ENCODE peak calls at places on chromosomes 11 and 22, in eight cellular contexts. F, N, T, E, Q, J, P and Y are unnamed samples.

GRCh38 chr11:67371549-67372231 is 1.7 kb downstream of the CLCF1 start:
- DNase-seq in F (no peak), N (no peak), T (no peak), E (no peak), Q (no peak), J (no peak), P (no peak), Y (no peak)

GRCh38 chr11:86374586-86374985 is at the start of gene CCDC81:
- DNase-seq in F (no peak), N (peak), T (peak), E (no peak), Q (no peak), J (no peak), P (no peak), Y (peak)

GRCh38 chr22:37244114-37244921 is at the start of gene RAC2:
- DNase-seq in F (peak), N (peak), T (no peak), E (peak), Q (peak), J (no peak), P (no peak), Y (peak)

GRCh38 chr22:45602004-45602733 is 69.5 kb upstream of the ATXN10 start:
- DNase-seq in F (no peak), N (peak), T (no peak), E (no peak), Q (no peak), J (no peak), P (no peak), Y (no peak)

GRCh38 chr22:38718414-38718813 is 12.7 kb downstream of the GTPBP1 start:
- DNase-seq in F (peak), N (peak), T (no peak), E (peak), Q (peak), J (no peak), P (no peak), Y (peak)

GRCh38 chr11:47523491-47524199 is 29.3 kb downstream of the CELF1 start:
- DNase-seq in F (no peak), N (no peak), T (no peak), E (peak), Q (no peak), J (no peak), P (no peak), Y (peak)

GRCh38 chr11:29282088-29282487 is 734.7 kb downstream of the KCNA4 start:
- DNase-seq in F (no peak), N (no peak), T (no peak), E (no peak), Q (no peak), J (no peak), P (peak), Y (peak)

GRCh38 chr11:63536669-63537292 is at the start of gene PLAAT4:
- DNase-seq in F (peak), N (no peak), T (no peak), E (no peak), Q (no peak), J (peak), P (no peak), Y (peak)

GRCh38 chr11:77470971-77471370 is 2.9 kb downstream of the PAK1 start:
- DNase-seq in F (no peak), N (no peak), T (no peak), E (no peak), Q (no peak), J (no peak), P (no peak), Y (no peak)

GRCh38 chr11:46120711-46121327 is 435 bp downstream of the PHF21A start:
- DNase-seq in F (peak), N (no peak), T (no peak), E (peak), Q (peak), J (peak), P (peak), Y (peak)

GRCh38 chr11:2217211-2218081 is 45.8 kb upstream of the TH start:
- DNase-seq in F (no peak), N (no peak), T (no peak), E (peak), Q (peak), J (peak), P (no peak), Y (no peak)

GRCh38 chr22:31566484-31566883 is 70.1 kb downstream of the SFI1 start:
- DNase-seq in F (no peak), N (no peak), T (no peak), E (no peak), Q (no peak), J (no peak), P (no peak), Y (no peak)

GRCh38 chr11:101129203-101129943 is at the start of gene PGR:
- DNase-seq in F (peak), N (peak), T (no peak), E (peak), Q (peak), J (no peak), P (no peak), Y (peak)

GRCh38 chr11:73399159-73400090 is 23.2 kb downstream of the RELT start:
- DNase-seq in F (no peak), N (no peak), T (no peak), E (no peak), Q (no peak), J (no peak), P (no peak), Y (peak)

GRCh38 chr11:76782526-76783293 is 446 bp upstream of the TSKU start:
- DNase-seq in F (peak), N (peak), T (peak), E (peak), Q (peak), J (peak), P (peak), Y (peak)

GRCh38 chr11:113668255-113668654 is 37.9 kb downstream of the TMPRSS5 start:
- DNase-seq in F (no peak), N (no peak), T (no peak), E (no peak), Q (no peak), J (no peak), P (no peak), Y (no peak)

GRCh38 chr11:69983897-69984438 is 94.1 kb upstream of the ANO1 start:
- DNase-seq in F (no peak), N (peak), T (no peak), E (no peak), Q (no peak), J (no peak), P (no peak), Y (no peak)
- H3K4me3 ChIP-seq in F (no peak), N (no peak), T (peak), E (no peak), Q (no peak), J (no peak), P (no peak), Y (no peak)

DNA sequence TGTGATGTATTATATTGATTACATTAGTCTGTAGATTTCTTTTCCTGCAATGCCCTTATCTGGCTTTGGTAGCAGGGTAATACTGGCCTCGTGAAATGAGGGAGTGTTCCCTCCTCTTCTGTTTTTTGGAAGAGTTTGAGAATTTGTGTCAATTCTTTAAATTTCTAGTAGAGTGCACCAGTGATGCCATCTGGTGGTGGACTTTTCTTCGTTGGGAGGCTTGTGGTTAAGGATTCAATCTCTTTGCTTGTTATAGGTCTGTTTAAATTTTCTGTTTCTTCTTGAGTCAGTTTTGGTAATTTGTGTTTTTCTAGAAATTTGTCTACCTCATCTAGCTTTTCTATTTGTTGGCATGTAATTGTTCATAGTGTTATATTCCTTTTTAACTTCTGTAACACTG is 18.9 kb downstream of the SHANK3 start:
- DNase-seq in F (no peak), N (no peak), T (no peak), E (no peak), Q (no peak), J (peak), P (no peak), Y (peak)
- TF ChIP-seq CTCF in F (no peak), N (peak), T (peak), E (no peak), Q (no peak), J (peak), P (peak), Y (peak)

GRCh38 chr11:70078796-70079616 is 889 bp downstream of the ANO1 start:
- DNase-seq in F (no peak), N (peak), T (no peak), E (no peak), Q (no peak), J (no peak), P (no peak), Y (no peak)
- H3K4me3 ChIP-seq in F (no peak), N (no peak), T (peak), E (no peak), Q (peak), J (no peak), P (no peak), Y (no peak)

GRCh38 chr11:118791015-118791960 is at the start of gene DDX6:
- DNase-seq in F (peak), N (peak), T (peak), E (peak), Q (peak), J (peak), P (no peak), Y (peak)
- TF ChIP-seq CTCF in F (no peak), N (no peak), T (peak), E (no peak), Q (peak), J (peak), P (peak), Y (peak)

GRCh38 chr11:58769308-58769707 is 37.6 kb upstream of the GLYAT start:
- DNase-seq in F (no peak), N (no peak), T (no peak), E (no peak), Q (no peak), J (no peak), P (no peak), Y (no peak)
- H3K4me3 ChIP-seq in F (no peak), N (no peak), T (no peak), E (no peak), Q (no peak), J (no peak), P (no peak), Y (no peak)

GRCh38 chr22:22942511-22943329 is 55.1 kb downstream of the IGLL5 start:
- DNase-seq in F (peak), N (no peak), T (no peak), E (no peak), Q (no peak), J (peak), P (no peak), Y (peak)
- TF ChIP-seq CTCF in F (peak), N (peak), T (peak), E (no peak), Q (no peak), J (peak), P (peak), Y (peak)

DNA sequence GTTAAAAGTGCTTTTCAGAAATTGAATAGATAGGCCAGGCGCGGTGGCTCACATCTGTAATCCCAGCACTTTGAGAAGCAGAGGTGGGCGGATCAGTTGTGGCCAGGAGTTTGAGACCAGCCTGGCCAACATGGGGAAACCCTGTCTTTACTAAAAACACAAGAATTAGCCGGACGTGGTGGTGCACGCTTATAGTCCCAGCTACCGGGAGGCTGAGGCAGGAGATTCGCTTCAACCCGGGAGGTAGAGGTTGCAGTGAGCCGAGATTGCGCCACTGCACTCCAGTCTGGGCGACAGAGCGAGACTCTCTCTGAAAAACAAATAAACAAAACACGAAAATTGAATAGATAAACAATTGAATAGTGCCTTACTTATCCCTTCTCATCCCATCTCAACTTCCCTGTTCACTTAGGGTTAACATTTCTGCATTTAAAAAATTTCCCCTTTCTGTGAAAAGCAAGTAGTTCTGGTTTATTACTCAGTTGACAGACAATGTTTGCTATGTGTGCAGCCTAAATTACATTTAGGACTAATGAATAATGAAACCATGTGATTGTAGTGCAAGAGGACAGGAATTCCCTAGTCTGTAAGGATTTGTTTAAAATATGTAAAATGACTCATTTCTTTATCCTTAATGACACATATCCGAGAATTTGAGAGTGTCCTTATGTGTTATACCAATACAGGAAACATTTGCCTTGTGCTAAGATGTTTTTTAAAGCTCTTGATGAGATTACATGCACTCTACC is 6.0 kb downstream of the RNF169 start:
- DNase-seq in F (no peak), N (no peak), T (no peak), E (no peak), Q (no peak), J (no peak), P (peak), Y (peak)
- H3K4me3 ChIP-seq in F (no peak), N (no peak), T (no peak), E (no peak), Q (no peak), J (no peak), P (peak), Y (no peak)

DNA sequence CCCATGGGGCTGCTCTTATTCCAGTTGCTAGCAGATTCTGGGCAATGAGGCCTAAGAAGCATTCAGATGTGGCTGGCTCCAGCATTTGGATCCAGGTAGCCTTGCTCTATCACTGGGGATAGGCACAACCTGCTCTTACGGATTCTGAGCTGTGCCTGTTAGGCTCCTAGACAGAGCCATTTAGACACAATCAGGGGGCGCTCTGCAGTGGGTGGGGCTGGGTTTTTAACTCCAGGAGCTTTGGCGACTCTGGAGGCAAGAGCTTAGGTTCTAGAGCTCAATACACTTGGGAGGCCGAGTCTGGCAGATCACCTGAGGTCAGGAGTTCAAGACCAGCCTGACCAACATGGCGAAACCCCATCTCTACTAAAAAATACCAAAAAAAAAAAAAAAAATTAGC is 32.0 kb downstream of the KCNC1 start:
- DNase-seq in F (no peak), N (peak), T (no peak), E (no peak), Q (no peak), J (no peak), P (no peak), Y (no peak)
- TF ChIP-seq CTCF in F (no peak), N (no peak), T (no peak), E (no peak), Q (no peak), J (no peak), P (no peak), Y (no peak)